ENCODE peak calls at places on chromosome 18, in ten cellular contexts. W is AG09319; A is CD8-positive, alpha-beta T cell; X is NCI-H345; R is left colon; B is activated T-cell treated with anti-CD3 and anti-CD28 coated beads, Interleukin-2, amount 50 U/mL, for 72 hours; M is HEK293T; C is WTC11; P is AG09309; N is M059J. Y is an unnamed sample.
A peak's percentile ranks its signal among the peaks of the same experiment; 100 is the strongest.

GRCh38 chr18:25230658-25231326 is 121.2 kb downstream of the ZNF521 start:
- DNase-seq in W (peak; percentile 71), A (no peak), X (no peak), R (peak; percentile 29), B (no peak), M (no peak), C (no peak), P (peak; percentile 73), N (peak; percentile 66), Y (no peak)

GRCh38 chr18:8667846-8668245 is 37.5 kb upstream of the MTCL1 start:
- DNase-seq in W (no peak), A (no peak), X (no peak), R (no peak), B (no peak), M (no peak), C (no peak), P (no peak), N (no peak), Y (no peak)

GRCh38 chr18:23872701-23873550 is 141.6 kb upstream of the TTC39C start:
- DNase-seq in W (no peak), A (peak; percentile 49), X (no peak), R (peak; percentile 84), B (no peak), M (no peak), C (no peak), P (no peak), N (no peak), Y (peak; percentile 69)

GRCh38 chr18:25229080-25229479 is 122.9 kb downstream of the ZNF521 start:
- DNase-seq in W (peak; percentile 68), A (no peak), X (peak; percentile 69), R (no peak), B (no peak), M (no peak), C (no peak), P (peak; percentile 49), N (peak; percentile 55), Y (no peak)

GRCh38 chr18:11005528-11005927 is 143.8 kb downstream of the PIEZO2 start:
- DNase-seq in W (no peak), A (no peak), X (no peak), R (no peak), B (no peak), M (no peak), C (no peak), P (no peak), N (peak; percentile 97), Y (no peak)

GRCh38 chr18:26536664-26537063 is 11.7 kb downstream of the KCTD1 start:
- DNase-seq in W (no peak), A (no peak), X (no peak), R (no peak), B (no peak), M (no peak), C (no peak), P (no peak), N (peak; percentile 32), Y (no peak)

GRCh38 chr18:11020867-11021414 is 128.4 kb downstream of the PIEZO2 start:
- DNase-seq in W (no peak), A (no peak), X (no peak), R (no peak), B (no peak), M (no peak), C (no peak), P (no peak), N (no peak), Y (no peak)

GRCh38 chr18:45330170-45330594 is 285.1 kb upstream of the SLC14A2 start:
- DNase-seq in W (no peak), A (no peak), X (no peak), R (no peak), B (no peak), M (no peak), C (no peak), P (peak; percentile 42), N (no peak), Y (no peak)

GRCh38 chr18:78912862-78913261 is 66.8 kb upstream of the SALL3 start:
- DNase-seq in W (no peak), A (no peak), X (no peak), R (no peak), B (no peak), M (no peak), C (no peak), P (no peak), N (no peak), Y (no peak)

GRCh38 chr18:26206488-26206887 is 19.8 kb upstream of the TAF4B start:
- DNase-seq in W (no peak), A (no peak), X (no peak), R (no peak), B (no peak), M (no peak), C (no peak), P (no peak), N (no peak), Y (no peak)

GRCh38 chr18:65869527-65869926 is 118.7 kb downstream of the CDH7 start:
- DNase-seq in W (no peak), A (no peak), X (no peak), R (no peak), B (no peak), M (no peak), C (no peak), P (no peak), N (no peak), Y (no peak)

GRCh38 chr18:48959921-48960920 is 9.5 kb upstream of the SMAD7 start:
- DNase-seq in W (no peak), A (no peak), X (no peak), R (no peak), B (no peak), M (no peak), C (peak; percentile 85), P (no peak), N (peak; percentile 79), Y (no peak)

GRCh38 chr18:10453885-10454772 is at the start of gene APCDD1:
- DNase-seq in W (no peak), A (no peak), X (peak; percentile 68), R (peak; percentile 46), B (no peak), M (peak; percentile 50), C (peak; percentile 70), P (no peak), N (peak; percentile 15), Y (peak; percentile 65)

GRCh38 chr18:58254873-58255511 is 211.0 kb downstream of the NEDD4L start:
- DNase-seq in W (no peak), A (no peak), X (no peak), R (no peak), B (no peak), M (peak; percentile 32), C (peak; percentile 65), P (peak; percentile 40), N (no peak), Y (no peak)

GRCh38 chr18:67520276-67521035 is 3.9 kb upstream of the DSEL start:
- DNase-seq in W (peak; percentile 77), A (no peak), X (no peak), R (no peak), B (no peak), M (no peak), C (no peak), P (peak; percentile 76), N (peak; percentile 40), Y (no peak)

GRCh38 chr18:3605562-3606443 is 155.8 kb downstream of the TGIF1 start:
- DNase-seq in W (no peak), A (peak; percentile 35), X (no peak), R (no peak), B (peak; percentile 31), M (no peak), C (no peak), P (no peak), N (peak; percentile 74), Y (no peak)

GRCh38 chr18:35835366-35835765 is 137.1 kb upstream of the RMP24 start:
- DNase-seq in W (no peak), A (no peak), X (no peak), R (no peak), B (no peak), M (no peak), C (no peak), P (no peak), N (no peak), Y (no peak)